ENCODE peak calls at places on chromosomes 3 and 15, in nine cellular contexts. One of them, this sample, is unnamed. For H3K4me1 and H3K9me3, the result is how much of the 10 kb centered on the place peaks cover.

GRCh38 chr3:160641675-160642330 is 35.2 kb upstream of the ARL14 start:
- DNase-seq in ovary: no peak
- DNase-seq in Peyer's patch: no peak
- DNase-seq in tibial artery: no peak
- DNase-seq in heart left ventricle: no peak
- DNase-seq in uterus: no peak
- DNase-seq in hepatocyte: no peak
- DNase-seq in lower lobe of right lung: no peak
- DNase-seq in breast epithelium: no peak
- DNase-seq in this sample: no peak

GRCh38 chr15:63950911-63951481 is 95.3 kb downstream of the DAPK2 start:
- DNase-seq in ovary: no peak
- DNase-seq in Peyer's patch: no peak
- DNase-seq in tibial artery: no peak
- DNase-seq in heart left ventricle: no peak
- DNase-seq in uterus: no peak
- DNase-seq in hepatocyte: no peak
- DNase-seq in lower lobe of right lung: no peak
- DNase-seq in breast epithelium: no peak
- DNase-seq in this sample: no peak

GRCh38 chr15:48435356-48435755 is 104.1 kb downstream of the DUT start:
- DNase-seq in ovary: no peak
- DNase-seq in Peyer's patch: no peak
- DNase-seq in tibial artery: no peak
- DNase-seq in heart left ventricle: no peak
- DNase-seq in uterus: no peak
- DNase-seq in hepatocyte: no peak
- DNase-seq in lower lobe of right lung: no peak
- DNase-seq in breast epithelium: no peak
- DNase-seq in this sample: no peak

GRCh38 chr15:71043373-71043772 is 71.9 kb upstream of the THSD4 start:
- DNase-seq in ovary: no peak
- DNase-seq in Peyer's patch: no peak
- DNase-seq in tibial artery: no peak
- DNase-seq in heart left ventricle: no peak
- DNase-seq in uterus: peak
- DNase-seq in hepatocyte: no peak
- DNase-seq in lower lobe of right lung: no peak
- DNase-seq in breast epithelium: no peak
- DNase-seq in this sample: no peak

GRCh38 chr15:90104551-90104950 is 2.3 kb upstream of the IDH2 start:
- DNase-seq in ovary: no peak
- DNase-seq in Peyer's patch: no peak
- DNase-seq in tibial artery: no peak
- DNase-seq in heart left ventricle: no peak
- DNase-seq in uterus: no peak
- DNase-seq in hepatocyte: no peak
- DNase-seq in lower lobe of right lung: no peak
- DNase-seq in breast epithelium: peak
- DNase-seq in this sample: no peak

GRCh38 chr15:54594115-54594514 is 602.6 kb downstream of the RSL24D1 start:
- DNase-seq in ovary: no peak
- DNase-seq in Peyer's patch: no peak
- DNase-seq in tibial artery: no peak
- DNase-seq in heart left ventricle: no peak
- DNase-seq in uterus: no peak
- DNase-seq in hepatocyte: no peak
- DNase-seq in lower lobe of right lung: no peak
- DNase-seq in breast epithelium: no peak
- DNase-seq in this sample: no peak

GRCh38 chr3:150239764-150240163 is 168.3 kb upstream of the TSC22D2 start:
- DNase-seq in ovary: no peak
- DNase-seq in Peyer's patch: no peak
- DNase-seq in tibial artery: no peak
- DNase-seq in heart left ventricle: no peak
- DNase-seq in uterus: no peak
- DNase-seq in hepatocyte: no peak
- DNase-seq in lower lobe of right lung: no peak
- DNase-seq in breast epithelium: no peak
- DNase-seq in this sample: no peak

GRCh38 chr3:184945886-184946625 is 134.1 kb downstream of the VPS8 start:
- DNase-seq in ovary: no peak
- DNase-seq in Peyer's patch: no peak
- DNase-seq in tibial artery: no peak
- DNase-seq in heart left ventricle: no peak
- DNase-seq in uterus: no peak
- DNase-seq in hepatocyte: no peak
- DNase-seq in lower lobe of right lung: no peak
- DNase-seq in breast epithelium: no peak
- DNase-seq in this sample: no peak

GRCh38 chr3:114770874-114771273 is 376.2 kb downstream of the ZBTB20 start:
- DNase-seq in ovary: no peak
- DNase-seq in Peyer's patch: no peak
- DNase-seq in tibial artery: no peak
- DNase-seq in heart left ventricle: no peak
- DNase-seq in uterus: no peak
- DNase-seq in hepatocyte: no peak
- DNase-seq in lower lobe of right lung: no peak
- DNase-seq in breast epithelium: no peak
- DNase-seq in this sample: no peak

GRCh38 chr3:21142949-21143348 is 608.1 kb downstream of the ZNF385D start:
- DNase-seq in ovary: no peak
- DNase-seq in Peyer's patch: no peak
- DNase-seq in tibial artery: no peak
- DNase-seq in heart left ventricle: peak
- DNase-seq in uterus: no peak
- DNase-seq in hepatocyte: no peak
- DNase-seq in lower lobe of right lung: no peak
- DNase-seq in breast epithelium: no peak
- DNase-seq in this sample: no peak

GRCh38 chr15:101048191-101049011 is 129.2 kb downstream of the LRRK1 start:
- DNase-seq in ovary: no peak
- DNase-seq in Peyer's patch: peak
- DNase-seq in tibial artery: no peak
- DNase-seq in heart left ventricle: no peak
- DNase-seq in uterus: no peak
- DNase-seq in hepatocyte: no peak
- DNase-seq in lower lobe of right lung: peak
- DNase-seq in breast epithelium: no peak
- DNase-seq in this sample: no peak

GRCh38 chr3:171347017-171347979 is 112.9 kb downstream of the TNIK start:
- DNase-seq in ovary: no peak
- DNase-seq in Peyer's patch: no peak
- DNase-seq in tibial artery: no peak
- DNase-seq in heart left ventricle: no peak
- DNase-seq in uterus: no peak
- DNase-seq in hepatocyte: peak
- DNase-seq in lower lobe of right lung: no peak
- DNase-seq in breast epithelium: no peak
- DNase-seq in this sample: no peak

GRCh38 chr3:195117978-195118581 is 152.9 kb downstream of the XXYLT1 start:
- DNase-seq in ovary: no peak
- DNase-seq in Peyer's patch: peak
- DNase-seq in tibial artery: no peak
- DNase-seq in heart left ventricle: no peak
- DNase-seq in uterus: no peak
- DNase-seq in hepatocyte: peak
- DNase-seq in lower lobe of right lung: no peak
- DNase-seq in breast epithelium: no peak
- DNase-seq in this sample: no peak

GRCh38 chr3:30475038-30475808 is 131.2 kb upstream of the TGFBR2 start:
- DNase-seq in ovary: no peak
- DNase-seq in Peyer's patch: no peak
- DNase-seq in tibial artery: no peak
- DNase-seq in heart left ventricle: no peak
- DNase-seq in uterus: no peak
- DNase-seq in hepatocyte: no peak
- DNase-seq in lower lobe of right lung: no peak
- DNase-seq in breast epithelium: no peak
- DNase-seq in this sample: no peak

GRCh38 chr3:99240700-99241099 is 339.2 kb upstream of the DCBLD2 start:
- DNase-seq in ovary: no peak
- DNase-seq in Peyer's patch: no peak
- DNase-seq in tibial artery: no peak
- DNase-seq in heart left ventricle: no peak
- DNase-seq in uterus: no peak
- DNase-seq in hepatocyte: no peak
- DNase-seq in lower lobe of right lung: no peak
- DNase-seq in breast epithelium: no peak
- DNase-seq in this sample: no peak

GRCh38 chr3:3632439-3632838 is 166.8 kb upstream of the LRRN1 start:
- DNase-seq in ovary: no peak
- DNase-seq in Peyer's patch: no peak
- DNase-seq in tibial artery: no peak
- DNase-seq in heart left ventricle: no peak
- DNase-seq in uterus: no peak
- DNase-seq in hepatocyte: no peak
- DNase-seq in lower lobe of right lung: no peak
- DNase-seq in breast epithelium: no peak
- DNase-seq in this sample: no peak

GRCh38 chr15:60744826-60745225 is 265.9 kb upstream of the ICE2 start:
- DNase-seq in ovary: no peak
- DNase-seq in Peyer's patch: no peak
- DNase-seq in tibial artery: peak
- DNase-seq in heart left ventricle: peak
- DNase-seq in uterus: peak
- DNase-seq in hepatocyte: no peak
- DNase-seq in lower lobe of right lung: no peak
- DNase-seq in breast epithelium: no peak
- DNase-seq in this sample: peak

GRCh38 chr15:68677996-68678395 is 99.2 kb downstream of the CORO2B start:
- DNase-seq in ovary: peak
- DNase-seq in Peyer's patch: no peak
- DNase-seq in tibial artery: no peak
- DNase-seq in heart left ventricle: no peak
- DNase-seq in uterus: no peak
- DNase-seq in hepatocyte: no peak
- DNase-seq in lower lobe of right lung: no peak
- DNase-seq in breast epithelium: no peak
- DNase-seq in this sample: no peak

GRCh38 chr3:99242271-99242670 is 340.8 kb upstream of the DCBLD2 start:
- DNase-seq in ovary: no peak
- DNase-seq in Peyer's patch: no peak
- DNase-seq in tibial artery: no peak
- DNase-seq in heart left ventricle: no peak
- DNase-seq in uterus: no peak
- DNase-seq in hepatocyte: no peak
- DNase-seq in lower lobe of right lung: no peak
- DNase-seq in breast epithelium: no peak
- DNase-seq in this sample: no peak

GRCh38 chr3:126180477-126181397 is at the start of gene ALDH1L1:
- DNase-seq in ovary: peak
- DNase-seq in Peyer's patch: peak
- DNase-seq in tibial artery: peak
- DNase-seq in heart left ventricle: peak
- DNase-seq in uterus: peak
- DNase-seq in hepatocyte: peak
- DNase-seq in lower lobe of right lung: peak
- DNase-seq in breast epithelium: peak
- DNase-seq in this sample: peak

GRCh38 chr3:151630938-151631417 is 102.7 kb upstream of the AADACL2 start:
- DNase-seq in ovary: no peak
- DNase-seq in Peyer's patch: no peak
- DNase-seq in tibial artery: no peak
- DNase-seq in heart left ventricle: no peak
- DNase-seq in uterus: peak
- DNase-seq in hepatocyte: peak
- DNase-seq in lower lobe of right lung: no peak
- DNase-seq in breast epithelium: no peak
- DNase-seq in this sample: no peak

GRCh38 chr3:141049681-141050080 is 1.5 kb upstream of the SPSB4 start:
- DNase-seq in ovary: no peak
- DNase-seq in Peyer's patch: no peak
- DNase-seq in tibial artery: no peak
- DNase-seq in heart left ventricle: no peak
- DNase-seq in uterus: no peak
- DNase-seq in hepatocyte: no peak
- DNase-seq in lower lobe of right lung: no peak
- DNase-seq in breast epithelium: no peak
- DNase-seq in this sample: no peak

GRCh38 chr3:7682822-7683229 is 818.8 kb upstream of the LMCD1 start:
- DNase-seq in ovary: no peak
- DNase-seq in Peyer's patch: no peak
- DNase-seq in tibial artery: peak
- DNase-seq in heart left ventricle: no peak
- DNase-seq in uterus: no peak
- DNase-seq in hepatocyte: peak
- DNase-seq in lower lobe of right lung: peak
- DNase-seq in breast epithelium: peak
- DNase-seq in this sample: no peak
- H3K4me1 ChIP-seq in ovary: under half
- H3K4me1 ChIP-seq in Peyer's patch: under half
- H3K4me1 ChIP-seq in tibial artery: under half
- H3K4me1 ChIP-seq in heart left ventricle: under half
- H3K4me1 ChIP-seq in uterus: under half
- H3K4me1 ChIP-seq in hepatocyte: under half
- H3K4me1 ChIP-seq in lower lobe of right lung: under half
- H3K4me1 ChIP-seq in breast epithelium: under half
- H3K4me1 ChIP-seq in this sample: under half

GRCh38 chr15:75145027-75145841 is 56.4 kb upstream of the C15orf39 start:
- DNase-seq in ovary: no peak
- DNase-seq in Peyer's patch: no peak
- DNase-seq in tibial artery: no peak
- DNase-seq in heart left ventricle: no peak
- DNase-seq in uterus: no peak
- DNase-seq in hepatocyte: no peak
- DNase-seq in lower lobe of right lung: no peak
- DNase-seq in breast epithelium: no peak
- DNase-seq in this sample: no peak
- H3K9me3 ChIP-seq in ovary: under half
- H3K9me3 ChIP-seq in Peyer's patch: under half
- H3K9me3 ChIP-seq in tibial artery: under half
- H3K9me3 ChIP-seq in heart left ventricle: under half
- H3K9me3 ChIP-seq in uterus: under half
- H3K9me3 ChIP-seq in hepatocyte: under half
- H3K9me3 ChIP-seq in lower lobe of right lung: under half
- H3K9me3 ChIP-seq in breast epithelium: under half
- H3K9me3 ChIP-seq in this sample: under half

DNA sequence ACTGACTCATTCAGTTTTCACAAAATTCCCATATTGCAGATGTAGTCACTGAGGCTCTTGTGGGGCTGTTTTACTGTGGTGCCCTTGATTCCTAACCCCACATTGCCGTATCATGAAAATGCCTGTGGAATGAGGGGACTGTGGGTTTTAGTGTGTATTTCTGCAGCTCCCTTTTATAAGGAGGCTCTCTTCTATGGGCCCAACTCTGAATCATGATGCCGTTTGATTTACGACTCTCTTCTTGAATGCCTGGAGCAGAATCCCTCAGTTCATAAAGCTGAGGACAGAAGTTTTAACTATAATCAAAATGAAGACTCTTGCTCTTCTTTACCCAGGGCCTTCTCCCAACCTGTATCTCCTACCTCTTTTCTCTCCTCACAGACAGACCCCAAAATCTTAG is 109.4 kb downstream of the RARB start:
- DNase-seq in ovary: no peak
- DNase-seq in Peyer's patch: no peak
- DNase-seq in tibial artery: no peak
- DNase-seq in heart left ventricle: no peak
- DNase-seq in uterus: no peak
- DNase-seq in hepatocyte: no peak
- DNase-seq in lower lobe of right lung: no peak
- DNase-seq in breast epithelium: no peak
- DNase-seq in this sample: no peak
- TF ChIP-seq CTCF in ovary: no peak
- TF ChIP-seq CTCF in Peyer's patch: no peak
- TF ChIP-seq CTCF in tibial artery: no peak
- TF ChIP-seq CTCF in heart left ventricle: no peak
- TF ChIP-seq CTCF in uterus: no peak
- TF ChIP-seq CTCF in hepatocyte: no peak
- TF ChIP-seq CTCF in lower lobe of right lung: no peak
- TF ChIP-seq CTCF in breast epithelium: no peak
- TF ChIP-seq CTCF in this sample: no peak

GRCh38 chr3:81466161-81466560 is 295.3 kb downstream of the GBE1 start:
- DNase-seq in ovary: no peak
- DNase-seq in Peyer's patch: no peak
- DNase-seq in tibial artery: no peak
- DNase-seq in heart left ventricle: no peak
- DNase-seq in uterus: no peak
- DNase-seq in hepatocyte: no peak
- DNase-seq in lower lobe of right lung: no peak
- DNase-seq in breast epithelium: no peak
- DNase-seq in this sample: no peak
- H3K4me1 ChIP-seq in ovary: under half
- H3K4me1 ChIP-seq in Peyer's patch: under half
- H3K4me1 ChIP-seq in tibial artery: under half
- H3K4me1 ChIP-seq in heart left ventricle: under half
- H3K4me1 ChIP-seq in uterus: under half
- H3K4me1 ChIP-seq in hepatocyte: under half
- H3K4me1 ChIP-seq in lower lobe of right lung: under half
- H3K4me1 ChIP-seq in breast epithelium: under half
- H3K4me1 ChIP-seq in this sample: under half

This sample was measured in heart right ventricle.